ENCODE peak calls at places on chromosomes 7 and 10, in nine cellular contexts. One of them, this sample, is unnamed. For H3K4me1, the result is how much of the 10 kb centered on the place peaks cover.

GRCh38 chr7:1368682-1369571 is 90.3 kb downstream of the MICALL2 start:
- DNase-seq in A673: peak
- DNase-seq in lower lobe of right lung: no peak
- DNase-seq in keratinocyte: no peak
- DNase-seq in mammary epithelial cell: no peak
- DNase-seq in OCI-LY7: peak
- DNase-seq in PC-3: peak
- DNase-seq in GM23248: peak
- DNase-seq in Peyer's patch: no peak
- DNase-seq in this sample: no peak

GRCh38 chr10:43815486-43815885 is 166.8 kb upstream of the ZNF32 start:
- DNase-seq in A673: no peak
- DNase-seq in lower lobe of right lung: no peak
- DNase-seq in keratinocyte: no peak
- DNase-seq in mammary epithelial cell: no peak
- DNase-seq in OCI-LY7: no peak
- DNase-seq in PC-3: no peak
- DNase-seq in GM23248: no peak
- DNase-seq in Peyer's patch: no peak
- DNase-seq in this sample: no peak

GRCh38 chr7:38630720-38631673 is at the start of gene AMPH:
- DNase-seq in A673: peak
- DNase-seq in lower lobe of right lung: peak
- DNase-seq in keratinocyte: no peak
- DNase-seq in mammary epithelial cell: peak
- DNase-seq in OCI-LY7: no peak
- DNase-seq in PC-3: no peak
- DNase-seq in GM23248: peak
- DNase-seq in Peyer's patch: peak
- DNase-seq in this sample: no peak

GRCh38 chr10:47438857-47439474 is 44.9 kb downstream of the ANXA8 start:
- DNase-seq in A673: peak
- DNase-seq in lower lobe of right lung: peak
- DNase-seq in keratinocyte: peak
- DNase-seq in mammary epithelial cell: peak
- DNase-seq in OCI-LY7: peak
- DNase-seq in PC-3: peak
- DNase-seq in GM23248: peak
- DNase-seq in Peyer's patch: peak
- DNase-seq in this sample: peak

GRCh38 chr10:21724020-21724589 is 190.1 kb downstream of the MLLT10 start:
- DNase-seq in A673: peak
- DNase-seq in lower lobe of right lung: no peak
- DNase-seq in keratinocyte: no peak
- DNase-seq in mammary epithelial cell: no peak
- DNase-seq in OCI-LY7: no peak
- DNase-seq in PC-3: no peak
- DNase-seq in GM23248: peak
- DNase-seq in Peyer's patch: no peak
- DNase-seq in this sample: no peak

GRCh38 chr10:20181408-20181807 is 365.2 kb downstream of the PLXDC2 start:
- DNase-seq in A673: no peak
- DNase-seq in lower lobe of right lung: no peak
- DNase-seq in keratinocyte: no peak
- DNase-seq in mammary epithelial cell: no peak
- DNase-seq in OCI-LY7: no peak
- DNase-seq in PC-3: no peak
- DNase-seq in GM23248: no peak
- DNase-seq in Peyer's patch: no peak
- DNase-seq in this sample: no peak

GRCh38 chr10:28679941-28680752 is 2.8 kb downstream of the BAMBI start:
- DNase-seq in A673: peak
- DNase-seq in lower lobe of right lung: no peak
- DNase-seq in keratinocyte: no peak
- DNase-seq in mammary epithelial cell: peak
- DNase-seq in OCI-LY7: peak
- DNase-seq in PC-3: peak
- DNase-seq in GM23248: no peak
- DNase-seq in Peyer's patch: no peak
- DNase-seq in this sample: no peak

GRCh38 chr7:35699906-35700305 is 5.0 kb upstream of the HERPUD2 start:
- DNase-seq in A673: no peak
- DNase-seq in lower lobe of right lung: no peak
- DNase-seq in keratinocyte: no peak
- DNase-seq in mammary epithelial cell: no peak
- DNase-seq in OCI-LY7: no peak
- DNase-seq in PC-3: no peak
- DNase-seq in GM23248: no peak
- DNase-seq in Peyer's patch: no peak
- DNase-seq in this sample: no peak

GRCh38 chr10:35342381-35342780 is 6.1 kb downstream of the CCNY start:
- DNase-seq in A673: no peak
- DNase-seq in lower lobe of right lung: no peak
- DNase-seq in keratinocyte: no peak
- DNase-seq in mammary epithelial cell: no peak
- DNase-seq in OCI-LY7: no peak
- DNase-seq in PC-3: no peak
- DNase-seq in GM23248: no peak
- DNase-seq in Peyer's patch: no peak
- DNase-seq in this sample: no peak

GRCh38 chr7:149495785-149496641 is 1.6 kb downstream of the ZNF746 start:
- DNase-seq in A673: peak
- DNase-seq in lower lobe of right lung: peak
- DNase-seq in keratinocyte: no peak
- DNase-seq in mammary epithelial cell: peak
- DNase-seq in OCI-LY7: no peak
- DNase-seq in PC-3: peak
- DNase-seq in GM23248: peak
- DNase-seq in Peyer's patch: no peak
- DNase-seq in this sample: no peak

GRCh38 chr7:152313879-152314604 is 121.8 kb downstream of the KMT2C start:
- DNase-seq in A673: peak
- DNase-seq in lower lobe of right lung: no peak
- DNase-seq in keratinocyte: peak
- DNase-seq in mammary epithelial cell: peak
- DNase-seq in OCI-LY7: no peak
- DNase-seq in PC-3: peak
- DNase-seq in GM23248: peak
- DNase-seq in Peyer's patch: no peak
- DNase-seq in this sample: no peak

GRCh38 chr7:149147730-149148653 is 739 bp downstream of the ZNF398 start:
- DNase-seq in A673: peak
- DNase-seq in lower lobe of right lung: peak
- DNase-seq in keratinocyte: no peak
- DNase-seq in mammary epithelial cell: peak
- DNase-seq in OCI-LY7: peak
- DNase-seq in PC-3: peak
- DNase-seq in GM23248: peak
- DNase-seq in Peyer's patch: peak
- DNase-seq in this sample: peak

GRCh38 chr7:140525741-140526140 is 46.4 kb upstream of the MKRN1 start:
- DNase-seq in A673: no peak
- DNase-seq in lower lobe of right lung: no peak
- DNase-seq in keratinocyte: no peak
- DNase-seq in mammary epithelial cell: peak
- DNase-seq in OCI-LY7: no peak
- DNase-seq in PC-3: peak
- DNase-seq in GM23248: peak
- DNase-seq in Peyer's patch: peak
- DNase-seq in this sample: no peak

GRCh38 chr7:26011039-26011696 is 140.8 kb upstream of the NFE2L3 start:
- DNase-seq in A673: peak
- DNase-seq in lower lobe of right lung: no peak
- DNase-seq in keratinocyte: no peak
- DNase-seq in mammary epithelial cell: no peak
- DNase-seq in OCI-LY7: peak
- DNase-seq in PC-3: no peak
- DNase-seq in GM23248: no peak
- DNase-seq in Peyer's patch: no peak
- DNase-seq in this sample: no peak

GRCh38 chr10:89632824-89633223 is 12.2 kb downstream of the PANK1 start:
- DNase-seq in A673: no peak
- DNase-seq in lower lobe of right lung: no peak
- DNase-seq in keratinocyte: no peak
- DNase-seq in mammary epithelial cell: no peak
- DNase-seq in OCI-LY7: no peak
- DNase-seq in PC-3: no peak
- DNase-seq in GM23248: no peak
- DNase-seq in Peyer's patch: no peak
- DNase-seq in this sample: no peak

GRCh38 chr7:128221929-128222403 is 19.1 kb upstream of the LEP start:
- DNase-seq in A673: no peak
- DNase-seq in lower lobe of right lung: no peak
- DNase-seq in keratinocyte: no peak
- DNase-seq in mammary epithelial cell: peak
- DNase-seq in OCI-LY7: no peak
- DNase-seq in PC-3: peak
- DNase-seq in GM23248: peak
- DNase-seq in Peyer's patch: no peak
- DNase-seq in this sample: no peak

GRCh38 chr7:30862987-30863693 is 48.5 kb upstream of the AQP1 start:
- DNase-seq in A673: no peak
- DNase-seq in lower lobe of right lung: no peak
- DNase-seq in keratinocyte: no peak
- DNase-seq in mammary epithelial cell: no peak
- DNase-seq in OCI-LY7: no peak
- DNase-seq in PC-3: no peak
- DNase-seq in GM23248: no peak
- DNase-seq in Peyer's patch: no peak
- DNase-seq in this sample: no peak

GRCh38 chr7:30859940-30860623 is 51.6 kb upstream of the AQP1 start:
- DNase-seq in A673: no peak
- DNase-seq in lower lobe of right lung: no peak
- DNase-seq in keratinocyte: no peak
- DNase-seq in mammary epithelial cell: no peak
- DNase-seq in OCI-LY7: no peak
- DNase-seq in PC-3: peak
- DNase-seq in GM23248: no peak
- DNase-seq in Peyer's patch: no peak
- DNase-seq in this sample: no peak

GRCh38 chr7:30859202-30859939 is 52.3 kb upstream of the AQP1 start:
- DNase-seq in A673: no peak
- DNase-seq in lower lobe of right lung: no peak
- DNase-seq in keratinocyte: no peak
- DNase-seq in mammary epithelial cell: no peak
- DNase-seq in OCI-LY7: no peak
- DNase-seq in PC-3: no peak
- DNase-seq in GM23248: no peak
- DNase-seq in Peyer's patch: no peak
- DNase-seq in this sample: no peak

GRCh38 chr7:30863694-30864011 is 48.0 kb upstream of the AQP1 start:
- DNase-seq in A673: no peak
- DNase-seq in lower lobe of right lung: no peak
- DNase-seq in keratinocyte: no peak
- DNase-seq in mammary epithelial cell: no peak
- DNase-seq in OCI-LY7: no peak
- DNase-seq in PC-3: no peak
- DNase-seq in GM23248: no peak
- DNase-seq in Peyer's patch: no peak
- DNase-seq in this sample: no peak

DNA sequence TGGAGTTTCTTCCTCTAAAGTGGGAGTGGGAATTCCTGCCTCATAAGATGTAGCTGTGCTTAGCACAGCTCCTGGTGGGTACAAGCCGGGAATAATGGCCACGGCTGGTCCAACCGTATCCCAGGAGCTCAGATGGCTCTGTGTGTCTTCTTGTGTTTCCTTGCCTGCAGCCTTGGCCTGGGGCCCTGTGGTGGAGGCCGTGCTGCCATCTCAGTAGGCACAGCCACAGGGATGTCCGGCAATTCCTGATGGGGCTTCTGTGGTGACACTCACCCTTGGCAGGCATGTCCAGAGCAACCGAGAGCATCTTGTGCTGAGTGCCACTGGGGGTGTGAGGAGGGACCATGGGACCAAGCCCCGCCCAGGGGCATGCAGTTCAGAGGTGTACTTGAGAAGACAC is 50.0 kb upstream of the AQP1 start:
- DNase-seq in A673: no peak
- DNase-seq in lower lobe of right lung: no peak
- DNase-seq in keratinocyte: no peak
- DNase-seq in mammary epithelial cell: no peak
- DNase-seq in OCI-LY7: no peak
- DNase-seq in PC-3: no peak
- DNase-seq in GM23248: no peak
- DNase-seq in Peyer's patch: no peak
- DNase-seq in this sample: no peak
- H3K4me1 ChIP-seq in A673: under half
- H3K4me1 ChIP-seq in lower lobe of right lung: under half
- H3K4me1 ChIP-seq in keratinocyte: under half
- H3K4me1 ChIP-seq in mammary epithelial cell: under half
- H3K4me1 ChIP-seq in OCI-LY7: under half
- H3K4me1 ChIP-seq in PC-3: under half
- H3K4me1 ChIP-seq in GM23248: under half
- H3K4me1 ChIP-seq in Peyer's patch: under half
- H3K4me1 ChIP-seq in this sample: under half

GRCh38 chr7:27602766-27603165 is 59.9 kb downstream of the HIBADH start:
- DNase-seq in A673: no peak
- DNase-seq in lower lobe of right lung: no peak
- DNase-seq in keratinocyte: no peak
- DNase-seq in mammary epithelial cell: no peak
- DNase-seq in OCI-LY7: no peak
- DNase-seq in PC-3: no peak
- DNase-seq in GM23248: no peak
- DNase-seq in Peyer's patch: no peak
- DNase-seq in this sample: no peak
- H3K27ac ChIP-seq in A673: no peak
- H3K27ac ChIP-seq in lower lobe of right lung: no peak
- H3K27ac ChIP-seq in keratinocyte: no peak
- H3K27ac ChIP-seq in mammary epithelial cell: no peak
- H3K27ac ChIP-seq in OCI-LY7: no peak
- H3K27ac ChIP-seq in PC-3: no peak
- H3K27ac ChIP-seq in GM23248: no peak
- H3K27ac ChIP-seq in Peyer's patch: no peak
- H3K27ac ChIP-seq in this sample: no peak

DNA sequence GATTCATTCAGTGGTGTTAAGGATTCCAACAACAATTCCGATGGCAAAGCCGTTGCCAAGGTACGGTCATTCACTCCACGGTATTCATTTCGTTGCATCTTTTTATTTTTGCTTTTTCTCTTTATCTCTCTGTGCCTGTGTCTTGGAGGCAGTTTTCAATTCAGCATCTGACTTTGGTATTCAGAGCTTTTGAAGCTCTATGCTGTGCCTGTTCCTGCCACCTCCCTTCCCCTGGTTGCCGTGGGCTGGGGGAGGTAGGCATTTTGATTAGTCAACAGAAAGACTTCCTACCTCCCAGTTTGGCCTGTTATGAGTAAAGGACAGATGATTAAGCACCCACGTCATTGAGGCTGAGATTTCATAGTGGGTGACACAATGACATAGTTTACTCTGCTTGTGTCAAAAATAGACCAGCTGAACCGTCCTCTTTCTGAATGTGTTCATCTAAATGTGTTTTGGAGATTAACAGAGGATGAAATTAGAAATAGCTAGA is 149.5 kb downstream of the ARID5B start:
- DNase-seq in A673: peak
- DNase-seq in lower lobe of right lung: peak
- DNase-seq in keratinocyte: no peak
- DNase-seq in mammary epithelial cell: peak
- DNase-seq in OCI-LY7: no peak
- DNase-seq in PC-3: peak
- DNase-seq in GM23248: peak
- DNase-seq in Peyer's patch: no peak
- DNase-seq in this sample: no peak
- H3K4me1 ChIP-seq in A673: half or more
- H3K4me1 ChIP-seq in lower lobe of right lung: half or more
- H3K4me1 ChIP-seq in keratinocyte: half or more
- H3K4me1 ChIP-seq in mammary epithelial cell: under half
- H3K4me1 ChIP-seq in OCI-LY7: half or more
- H3K4me1 ChIP-seq in PC-3: half or more
- H3K4me1 ChIP-seq in GM23248: half or more
- H3K4me1 ChIP-seq in Peyer's patch: under half
- H3K4me1 ChIP-seq in this sample: half or more

GRCh38 chr10:78768041-78768569 is 300.7 kb upstream of the ZMIZ1 start:
- DNase-seq in A673: no peak
- DNase-seq in lower lobe of right lung: no peak
- DNase-seq in keratinocyte: no peak
- DNase-seq in mammary epithelial cell: no peak
- DNase-seq in OCI-LY7: no peak
- DNase-seq in PC-3: no peak
- DNase-seq in GM23248: no peak
- DNase-seq in Peyer's patch: no peak
- DNase-seq in this sample: peak
- H3K27ac ChIP-seq in A673: no peak
- H3K27ac ChIP-seq in lower lobe of right lung: no peak
- H3K27ac ChIP-seq in keratinocyte: no peak
- H3K27ac ChIP-seq in mammary epithelial cell: no peak
- H3K27ac ChIP-seq in OCI-LY7: no peak
- H3K27ac ChIP-seq in PC-3: no peak
- H3K27ac ChIP-seq in GM23248: no peak
- H3K27ac ChIP-seq in Peyer's patch: no peak
- H3K27ac ChIP-seq in this sample: no peak

This sample was measured in upper lobe of right lung.